ENCODE peak calls at places on chromosomes 13 and 19, in five cellular contexts. D is HFF-Myc; G is ascending aorta; S is aorta; H is CD4-positive, CD25-positive, alpha-beta regulatory T cell. V is an unnamed sample.

GRCh38 chr19:28883241-28883693 is 329.7 kb downstream of the UQCRFS1 start:
- DNase-seq in D (no peak), G (no peak), S (peak), H (no peak), V (no peak)

GRCh38 chr13:63107163-63107935 is 1691.7 kb upstream of the PCDH20 start:
- DNase-seq in D (no peak), G (no peak), S (no peak), H (no peak), V (no peak)

GRCh38 chr13:112575680-112576079 is 12.3 kb downstream of the TUBGCP3 start:
- DNase-seq in D (peak), G (no peak), S (no peak), H (no peak), V (no peak)

GRCh38 chr19:43562698-43563241 is 12.6 kb downstream of the XRCC1 start:
- DNase-seq in D (no peak), G (peak), S (peak), H (peak), V (peak)

GRCh38 chr19:4206818-4207484 is 22.4 kb upstream of the EBI3 start:
- DNase-seq in D (no peak), G (no peak), S (no peak), H (peak), V (peak)

GRCh38 chr13:45873491-45874360 is 22.2 kb upstream of the SIAH3 start:
- DNase-seq in D (no peak), G (no peak), S (no peak), H (no peak), V (no peak)

GRCh38 chr19:38730731-38731589 is 13.3 kb downstream of the CAPN12 start:
- DNase-seq in D (no peak), G (peak), S (peak), H (no peak), V (no peak)

GRCh38 chr13:50842246-50842645 is 1.2 kb downstream of the DLEU7 start:
- DNase-seq in D (no peak), G (no peak), S (no peak), H (no peak), V (no peak)

GRCh38 chr19:38675611-38676010 is 28.2 kb downstream of the ACTN4 start:
- DNase-seq in D (no peak), G (no peak), S (peak), H (peak), V (no peak)

GRCh38 chr19:48760514-48761221 is 5.3 kb downstream of the FGF21 start:
- DNase-seq in D (no peak), G (no peak), S (no peak), H (no peak), V (no peak)

GRCh38 chr19:33125929-33126388 is 6.0 kb upstream of the WDR88 start:
- DNase-seq in D (peak), G (no peak), S (no peak), H (peak), V (peak)

GRCh38 chr13:40503966-40504591 is 162.4 kb downstream of the FOXO1 start:
- DNase-seq in D (no peak), G (no peak), S (peak), H (no peak), V (no peak)

GRCh38 chr19:53057904-53058579 is 13.5 kb downstream of the ERVV-2 start:
- DNase-seq in D (no peak), G (no peak), S (no peak), H (no peak), V (no peak)

GRCh38 chr13:80690208-80690607 is 349.3 kb upstream of the SPRY2 start:
- DNase-seq in D (no peak), G (no peak), S (no peak), H (no peak), V (no peak)

GRCh38 chr13:30844548-30845296 is 61.3 kb upstream of the MEDAG start:
- DNase-seq in D (no peak), G (no peak), S (no peak), H (peak), V (no peak)

GRCh38 chr13:51924756-51925544 is 63.2 kb downstream of the CCDC70 start:
- DNase-seq in D (no peak), G (no peak), S (no peak), H (peak), V (no peak)

GRCh38 chr19:31232220-31232619 is 117.0 kb downstream of the TSHZ3 start:
- DNase-seq in D (peak), G (no peak), S (no peak), H (no peak), V (no peak)

GRCh38 chr19:5035817-5036732 is 67.2 kb downstream of the KDM4B start:
- DNase-seq in D (no peak), G (no peak), S (no peak), H (no peak), V (no peak)

GRCh38 chr13:65789815-65790214 is 1440.3 kb downstream of the PCDH9 start:
- DNase-seq in D (no peak), G (no peak), S (no peak), H (no peak), V (no peak)

GRCh38 chr13:98022210-98022609 is 68.7 kb downstream of the IPO5 start:
- DNase-seq in D (no peak), G (no peak), S (no peak), H (no peak), V (no peak)

GRCh38 chr19:57815247-57816075 is 748 bp upstream of the ZNF552 start:
- DNase-seq in D (no peak), G (no peak), S (no peak), H (no peak), V (no peak)
- H3K4me3 ChIP-seq in D (no peak), G (peak), S (no peak), H (peak), V (peak)

DNA sequence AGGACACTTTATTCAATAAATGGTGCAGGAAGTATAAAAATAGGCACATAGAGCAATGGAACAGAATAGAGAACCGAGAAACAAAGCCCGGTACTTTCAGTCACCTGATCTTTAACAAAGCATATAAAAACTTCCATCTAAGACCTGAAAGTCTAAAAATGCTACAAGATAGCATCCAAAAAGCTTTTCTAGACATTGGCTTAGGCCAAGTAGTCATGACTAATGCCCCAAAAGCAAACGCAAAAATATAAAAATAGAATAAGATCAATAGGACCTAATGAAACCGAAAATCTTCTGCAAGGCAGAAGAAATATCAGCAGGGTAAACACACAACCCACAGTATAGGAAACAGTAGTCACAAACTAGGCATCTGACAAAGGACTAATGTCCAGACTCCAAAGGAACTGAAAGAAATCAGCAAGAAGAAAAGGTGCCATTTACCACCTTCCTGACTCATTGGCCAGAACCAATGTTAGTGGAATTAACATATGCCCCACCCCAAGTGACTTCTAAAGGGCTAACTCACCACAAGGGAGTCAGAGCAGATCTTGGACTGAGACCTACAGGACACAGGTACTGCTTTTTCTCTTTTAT is 40.8 kb upstream of the CEACAM21 start:
- DNase-seq in D (no peak), G (no peak), S (no peak), H (no peak), V (no peak)
- H3K4me3 ChIP-seq in D (no peak), G (no peak), S (no peak), H (peak), V (no peak)

GRCh38 chr13:32535748-32536147 is 2.8 kb downstream of the N4BP2L2 start:
- DNase-seq in D (no peak), G (no peak), S (no peak), H (no peak), V (no peak)

GRCh38 chr13:32535140-32535539 is 3.5 kb downstream of the N4BP2L2 start:
- DNase-seq in D (no peak), G (no peak), S (no peak), H (peak), V (no peak)

GRCh38 chr13:32528358-32528757 is 10.2 kb downstream of the N4BP2L2 start:
- DNase-seq in D (no peak), G (no peak), S (no peak), H (no peak), V (no peak)

GRCh38 chr13:32527151-32527550 is 11.4 kb downstream of the N4BP2L2 start:
- DNase-seq in D (no peak), G (no peak), S (no peak), H (no peak), V (no peak)

DNA sequence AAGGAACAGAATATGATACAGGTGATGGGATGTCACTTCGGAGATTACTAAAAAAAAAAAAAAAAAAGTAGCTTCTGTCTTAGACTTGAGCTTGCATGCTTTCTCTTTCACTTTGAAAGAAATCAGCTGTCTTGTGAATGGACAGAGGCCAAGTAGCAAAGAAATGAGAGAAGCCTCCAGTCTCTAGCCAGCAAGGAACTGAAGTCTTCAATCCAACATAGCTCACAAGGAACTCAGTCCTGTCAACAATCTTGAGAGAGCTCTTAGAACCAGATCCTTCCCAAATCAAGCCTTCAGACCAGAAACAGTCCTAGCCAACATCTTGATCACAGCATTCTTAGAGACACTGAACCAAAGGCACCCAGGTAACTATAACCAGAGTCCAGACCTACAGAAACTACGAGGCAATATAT is 7.7 kb downstream of the N4BP2L2 start:
- DNase-seq in D (no peak), G (no peak), S (no peak), H (peak), V (no peak)
- H3K4me3 ChIP-seq in D (no peak), G (no peak), S (no peak), H (peak), V (no peak)

DNA sequence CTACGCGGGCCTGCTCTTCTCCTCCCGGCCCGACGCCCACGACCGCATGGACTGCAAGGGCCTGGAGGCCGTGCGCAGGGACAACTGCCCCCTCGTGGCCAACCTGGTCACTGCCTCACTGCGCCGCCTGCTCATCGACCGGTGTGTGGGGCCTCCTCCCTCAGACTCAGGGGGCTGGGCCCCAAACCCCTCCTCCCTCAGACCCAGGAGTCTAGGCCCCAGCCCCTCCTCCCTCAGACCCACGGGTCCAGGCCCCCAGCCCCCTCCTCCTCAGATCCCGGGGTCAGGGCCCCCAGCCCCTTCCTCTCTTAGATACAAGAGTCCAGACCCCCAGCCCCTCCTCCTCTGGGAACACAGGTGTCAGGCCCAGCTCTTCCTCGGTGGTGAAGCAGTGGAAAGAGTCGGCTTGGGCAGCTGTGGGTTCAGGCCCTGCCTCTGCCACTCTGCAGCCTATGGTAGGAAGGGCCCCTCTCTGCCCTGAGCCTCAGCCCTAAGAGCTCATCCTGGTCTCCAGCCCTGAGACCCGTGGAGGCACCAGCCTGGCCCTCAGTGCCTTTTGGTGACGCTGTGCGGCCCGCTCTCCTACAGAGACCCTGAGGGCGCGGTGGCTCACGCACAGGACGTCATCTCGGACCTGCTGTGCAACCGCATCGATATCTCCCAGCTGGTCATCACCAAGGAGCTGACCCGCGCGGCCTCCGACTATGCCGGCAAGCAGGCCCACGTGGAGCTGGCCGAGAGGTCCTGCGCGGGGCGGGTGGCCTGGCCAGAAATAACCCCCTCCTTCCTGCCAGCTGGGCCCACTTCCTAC is 3.7 kb upstream of the SPIB start:
- DNase-seq in D (no peak), G (peak), S (peak), H (peak), V (peak)
- H3K4me3 ChIP-seq in D (no peak), G (no peak), S (no peak), H (no peak), V (no peak)

GRCh38 chr19:11225172-11225571 is 14.2 kb upstream of the ANGPTL8 start:
- DNase-seq in D (no peak), G (no peak), S (no peak), H (no peak), V (no peak)
- H3K4me3 ChIP-seq in D (no peak), G (no peak), S (no peak), H (no peak), V (no peak)

DNA sequence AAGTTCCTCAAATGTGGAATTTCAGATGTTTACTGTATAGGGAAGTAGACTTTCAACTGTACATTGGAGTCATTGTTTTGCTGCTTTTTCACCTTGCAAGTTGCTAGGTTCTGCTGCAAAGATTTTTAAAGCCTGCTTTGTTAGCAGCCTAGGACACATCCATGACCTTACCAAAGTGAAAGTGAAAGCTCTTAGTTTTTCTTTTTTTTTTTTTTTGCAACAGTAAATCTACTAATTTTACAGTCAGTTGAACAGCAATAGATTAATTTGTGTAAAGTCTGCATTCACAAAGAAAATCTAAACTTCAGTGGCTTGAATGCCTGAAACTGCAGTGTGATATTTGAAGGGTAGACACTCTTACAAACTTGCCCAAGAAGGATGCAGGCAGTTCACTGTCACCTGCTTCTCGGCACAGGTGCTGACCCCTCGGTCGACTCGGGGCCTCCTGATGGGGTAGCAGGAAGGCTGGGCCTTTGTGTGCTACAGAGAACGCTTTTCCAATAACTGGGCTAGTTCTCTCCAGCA is 5.0 kb upstream of the MTIF3 start:
- DNase-seq in D (no peak), G (no peak), S (no peak), H (peak), V (no peak)
- H3K4me3 ChIP-seq in D (no peak), G (peak), S (no peak), H (peak), V (peak)